ENCODE peak calls at places on chromosomes 1 and 21, in ten cellular contexts. V, F, R, B, S, A, E, K, J and M are unnamed samples.

GRCh38 chr1:43346636-43347035 is 9.0 kb downstream of the MPL start:
- DNase-seq in V (no peak), F (no peak), R (no peak), B (no peak), S (no peak), A (no peak), E (no peak), K (no peak), J (no peak), M (no peak)

GRCh38 chr1:155092641-155093040 is 14.0 kb downstream of the EFNA3 start:
- DNase-seq in V (no peak), F (no peak), R (no peak), B (no peak), S (no peak), A (no peak), E (no peak), K (no peak), J (no peak), M (no peak)

GRCh38 chr1:31299365-31299764 is 2.5 kb downstream of the ZCCHC17 start:
- DNase-seq in V (no peak), F (no peak), R (peak), B (no peak), S (peak), A (no peak), E (no peak), K (no peak), J (no peak), M (no peak)

GRCh38 chr1:99980928-99981327 is 11.1 kb downstream of the SLC35A3 start:
- DNase-seq in V (no peak), F (no peak), R (no peak), B (no peak), S (no peak), A (no peak), E (no peak), K (no peak), J (no peak), M (no peak)

GRCh38 chr1:181318022-181318857 is 165.1 kb upstream of the CACNA1E start:
- DNase-seq in V (no peak), F (no peak), R (no peak), B (no peak), S (no peak), A (no peak), E (no peak), K (no peak), J (no peak), M (no peak)

GRCh38 chr1:86756062-86756406 is 51.7 kb downstream of the SH3GLB1 start:
- DNase-seq in V (no peak), F (no peak), R (no peak), B (no peak), S (no peak), A (no peak), E (no peak), K (no peak), J (no peak), M (no peak)

GRCh38 chr1:35931424-35932157 is 686 bp downstream of the AGO3 start:
- DNase-seq in V (peak), F (peak), R (no peak), B (no peak), S (peak), A (no peak), E (no peak), K (peak), J (peak), M (no peak)

GRCh38 chr1:245840971-245841370 is 666.1 kb downstream of the SMYD3 start:
- DNase-seq in V (no peak), F (no peak), R (no peak), B (no peak), S (no peak), A (no peak), E (no peak), K (no peak), J (no peak), M (no peak)

GRCh38 chr21:45983981-45984551 is 2.5 kb downstream of the COL6A1 start:
- DNase-seq in V (no peak), F (no peak), R (no peak), B (no peak), S (peak), A (no peak), E (no peak), K (peak), J (no peak), M (no peak)

GRCh38 chr1:113388621-113389355 is 1.5 kb upstream of the MAGI3 start:
- DNase-seq in V (peak), F (peak), R (no peak), B (no peak), S (no peak), A (no peak), E (no peak), K (peak), J (peak), M (no peak)

GRCh38 chr21:33948096-33948950 is 32.7 kb upstream of the ATP5PO start:
- DNase-seq in V (peak), F (peak), R (peak), B (no peak), S (peak), A (peak), E (peak), K (peak), J (peak), M (no peak)

GRCh38 chr1:201896951-201897391 is 8.3 kb downstream of the SHISA4 start:
- DNase-seq in V (no peak), F (peak), R (peak), B (no peak), S (no peak), A (no peak), E (no peak), K (peak), J (no peak), M (no peak)

GRCh38 chr1:168709896-168710305 is 19.1 kb downstream of the DPT start:
- DNase-seq in V (no peak), F (peak), R (peak), B (peak), S (peak), A (peak), E (no peak), K (no peak), J (no peak), M (peak)

GRCh38 chr21:38181101-38181500 is 75.7 kb upstream of the KCNJ15 start:
- DNase-seq in V (no peak), F (no peak), R (peak), B (no peak), S (peak), A (peak), E (no peak), K (no peak), J (no peak), M (no peak)

GRCh38 chr1:98399219-98399618 is 262.3 kb upstream of the SNX7 start:
- DNase-seq in V (no peak), F (no peak), R (peak), B (no peak), S (no peak), A (no peak), E (no peak), K (no peak), J (no peak), M (no peak)

GRCh38 chr1:30657131-30658013 is 66.0 kb downstream of the MATN1 start:
- DNase-seq in V (no peak), F (no peak), R (no peak), B (no peak), S (no peak), A (no peak), E (no peak), K (no peak), J (no peak), M (no peak)

GRCh38 chr1:17826165-17826488 is 71.0 kb downstream of the ACTL8 start:
- DNase-seq in V (peak), F (peak), R (no peak), B (no peak), S (peak), A (no peak), E (peak), K (peak), J (peak), M (no peak)

GRCh38 chr1:165910764-165911421 is 83.5 kb downstream of the UCK2 start:
- DNase-seq in V (no peak), F (no peak), R (no peak), B (no peak), S (peak), A (no peak), E (no peak), K (peak), J (peak), M (no peak)

GRCh38 chr1:9284061-9284460 is 8.6 kb upstream of the SPSB1 start:
- DNase-seq in V (no peak), F (no peak), R (no peak), B (no peak), S (no peak), A (no peak), E (no peak), K (no peak), J (no peak), M (no peak)

GRCh38 chr1:155313266-155313665 is 4.6 kb downstream of the FDPS start:
- DNase-seq in V (no peak), F (no peak), R (no peak), B (no peak), S (no peak), A (no peak), E (no peak), K (no peak), J (no peak), M (no peak)

GRCh38 chr21:41692216-41692615 is 74.6 kb downstream of the RIPK4 start:
- DNase-seq in V (no peak), F (no peak), R (no peak), B (no peak), S (no peak), A (no peak), E (no peak), K (no peak), J (no peak), M (no peak)

GRCh38 chr1:101520302-101520701 is 283.5 kb downstream of the S1PR1 start:
- DNase-seq in V (peak), F (peak), R (peak), B (no peak), S (peak), A (peak), E (peak), K (no peak), J (no peak), M (no peak)

GRCh38 chr1:205978676-205979075 is 24.5 kb downstream of the RAB7B start:
- DNase-seq in V (no peak), F (no peak), R (no peak), B (no peak), S (no peak), A (no peak), E (no peak), K (no peak), J (no peak), M (no peak)

GRCh38 chr1:205980182-205980830 is 22.9 kb downstream of the RAB7B start:
- DNase-seq in V (no peak), F (no peak), R (no peak), B (no peak), S (no peak), A (no peak), E (no peak), K (no peak), J (no peak), M (no peak)

GRCh38 chr1:205979301-205979700 is 23.9 kb downstream of the RAB7B start:
- DNase-seq in V (no peak), F (no peak), R (no peak), B (no peak), S (no peak), A (no peak), E (no peak), K (no peak), J (no peak), M (no peak)

GRCh38 chr1:205983925-205984725 is 19.1 kb downstream of the RAB7B start:
- DNase-seq in V (peak), F (peak), R (peak), B (no peak), S (peak), A (no peak), E (peak), K (peak), J (peak), M (no peak)

DNA sequence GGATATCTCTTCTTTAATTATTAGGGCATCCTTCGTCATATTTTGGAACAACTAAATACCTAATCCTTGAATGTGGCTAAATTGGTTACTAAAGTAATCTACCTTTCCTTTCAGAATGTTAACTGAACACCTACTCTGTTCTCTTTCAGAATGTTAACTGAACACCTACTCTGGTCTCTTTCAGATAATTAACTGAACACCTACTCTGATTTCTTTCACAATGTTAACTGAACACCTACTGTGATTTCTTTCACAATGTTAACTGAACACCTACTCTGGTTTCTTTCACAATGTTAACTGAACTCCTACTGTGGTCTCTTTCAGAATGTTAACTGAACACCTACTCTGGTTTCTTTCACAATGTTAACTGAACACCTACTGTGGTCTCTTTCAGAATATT is 21.9 kb downstream of the RAB7B start:
- DNase-seq in V (no peak), F (no peak), R (no peak), B (no peak), S (no peak), A (no peak), E (no peak), K (no peak), J (no peak), M (no peak)
- H3K4me3 ChIP-seq in V (no peak), F (no peak), R (no peak), B (no peak), S (no peak), A (no peak), E (no peak), K (no peak), J (no peak), M (no peak)

GRCh38 chr1:236144033-236144432 is 1.7 kb downstream of the GPR137B start:
- DNase-seq in V (peak), F (no peak), R (no peak), B (no peak), S (no peak), A (no peak), E (no peak), K (no peak), J (no peak), M (no peak)
- H3K4me3 ChIP-seq in V (peak), F (no peak), R (peak), B (peak), S (peak), A (peak), E (no peak), K (peak), J (no peak), M (peak)

DNA sequence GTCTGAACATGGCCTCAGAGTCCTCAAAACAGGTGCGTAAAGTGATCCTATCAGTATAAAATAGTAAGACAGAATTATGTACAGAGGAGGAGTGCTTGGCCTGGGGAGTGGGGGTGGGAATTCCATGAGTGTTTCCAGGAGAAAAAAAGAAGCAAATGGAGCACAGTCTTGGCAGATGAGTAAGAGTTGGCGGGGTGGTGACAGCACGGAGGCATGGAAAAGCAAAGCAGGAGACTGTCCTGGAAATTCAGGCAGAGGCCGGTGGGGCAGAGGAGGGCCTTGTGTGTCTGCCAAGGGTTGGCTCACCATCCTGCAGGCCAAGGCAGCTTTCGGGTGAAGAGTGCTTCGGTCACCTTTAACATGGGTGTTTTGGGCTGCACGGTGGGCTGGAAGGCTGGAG is 63.4 kb downstream of the OPTC start:
- DNase-seq in V (no peak), F (no peak), R (peak), B (peak), S (peak), A (no peak), E (no peak), K (peak), J (peak), M (no peak)
- H3K4me3 ChIP-seq in V (no peak), F (no peak), R (peak), B (peak), S (no peak), A (no peak), E (no peak), K (no peak), J (no peak), M (no peak)

GRCh38 chr1:37477198-37477931 is 3.0 kb downstream of the ZC3H12A start:
- DNase-seq in V (no peak), F (peak), R (peak), B (no peak), S (no peak), A (no peak), E (no peak), K (no peak), J (peak), M (no peak)

GRCh38 chr1:37479255-37480124 is 5.1 kb downstream of the ZC3H12A start:
- DNase-seq in V (no peak), F (peak), R (peak), B (no peak), S (peak), A (peak), E (no peak), K (peak), J (peak), M (no peak)

GRCh38 chr1:37478890-37479254 is 4.5 kb downstream of the ZC3H12A start:
- DNase-seq in V (no peak), F (peak), R (peak), B (no peak), S (peak), A (no peak), E (no peak), K (no peak), J (no peak), M (no peak)

GRCh38 chr1:37477946-37478345 is 3.6 kb downstream of the ZC3H12A start:
- DNase-seq in V (no peak), F (peak), R (no peak), B (no peak), S (no peak), A (no peak), E (no peak), K (no peak), J (no peak), M (no peak)

GRCh38 chr1:37478451-37478871 is 4.1 kb downstream of the ZC3H12A start:
- DNase-seq in V (no peak), F (peak), R (peak), B (no peak), S (no peak), A (no peak), E (no peak), K (no peak), J (no peak), M (no peak)
- H3K4me3 ChIP-seq in V (no peak), F (peak), R (peak), B (peak), S (peak), A (peak), E (no peak), K (peak), J (no peak), M (no peak)

GRCh38 chr1:39954870-39955546 is at the start of gene MFSD2A:
- DNase-seq in V (peak), F (peak), R (peak), B (peak), S (peak), A (peak), E (peak), K (peak), J (peak), M (no peak)
- H3K4me3 ChIP-seq in V (peak), F (peak), R (peak), B (peak), S (peak), A (peak), E (peak), K (peak), J (no peak), M (peak)

DNA sequence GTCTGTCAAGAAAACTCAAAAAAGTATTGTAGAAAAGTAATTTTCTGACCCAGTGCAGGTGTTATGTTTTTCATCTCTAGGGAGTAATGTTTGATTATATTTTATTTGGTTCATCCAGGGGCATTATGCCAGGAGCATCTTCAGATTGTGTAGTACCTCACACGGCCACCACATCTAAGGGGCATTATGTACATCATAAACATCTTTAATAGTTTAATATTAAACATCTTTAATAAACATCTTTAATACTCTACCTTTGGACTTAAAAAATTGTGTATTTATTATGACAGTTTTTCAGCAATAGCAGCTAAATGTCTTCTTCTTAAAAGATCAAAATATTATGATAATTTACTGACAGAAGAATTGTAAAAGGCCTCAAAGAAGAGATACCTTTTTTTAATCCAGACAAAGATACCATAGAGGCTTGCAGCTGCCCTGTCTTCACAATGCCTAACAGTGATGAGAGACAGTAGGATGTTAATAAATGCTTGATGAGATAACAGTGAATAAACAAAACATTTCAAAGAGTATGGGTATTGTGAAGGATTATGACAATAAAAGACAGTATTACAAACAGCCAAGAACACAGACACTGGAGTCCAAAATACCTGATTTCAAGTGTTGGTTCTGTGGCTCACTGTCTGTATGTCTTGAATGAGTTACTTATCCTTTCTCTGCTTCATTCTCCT is 240.9 kb upstream of the ADGRL2 start:
- DNase-seq in V (no peak), F (peak), R (no peak), B (no peak), S (no peak), A (no peak), E (no peak), K (no peak), J (no peak), M (no peak)
- H3K4me3 ChIP-seq in V (no peak), F (no peak), R (no peak), B (no peak), S (no peak), A (no peak), E (no peak), K (no peak), J (no peak), M (no peak)

GRCh38 chr1:3610165-3610822 is 1.0 kb downstream of the MEGF6 start:
- DNase-seq in V (peak), F (no peak), R (no peak), B (no peak), S (no peak), A (no peak), E (no peak), K (no peak), J (no peak), M (peak)

GRCh38 chr1:3610823-3611169 is 512 bp downstream of the MEGF6 start:
- DNase-seq in V (no peak), F (no peak), R (no peak), B (no peak), S (no peak), A (no peak), E (no peak), K (no peak), J (no peak), M (no peak)

GRCh38 chr1:3611170-3612019 is at the start of gene MEGF6:
- DNase-seq in V (peak), F (peak), R (no peak), B (no peak), S (peak), A (no peak), E (no peak), K (peak), J (peak), M (peak)

GRCh38 chr1:3609769-3610157 is 1.5 kb downstream of the MEGF6 start:
- DNase-seq in V (no peak), F (no peak), R (no peak), B (no peak), S (no peak), A (no peak), E (no peak), K (no peak), J (no peak), M (no peak)

DNA sequence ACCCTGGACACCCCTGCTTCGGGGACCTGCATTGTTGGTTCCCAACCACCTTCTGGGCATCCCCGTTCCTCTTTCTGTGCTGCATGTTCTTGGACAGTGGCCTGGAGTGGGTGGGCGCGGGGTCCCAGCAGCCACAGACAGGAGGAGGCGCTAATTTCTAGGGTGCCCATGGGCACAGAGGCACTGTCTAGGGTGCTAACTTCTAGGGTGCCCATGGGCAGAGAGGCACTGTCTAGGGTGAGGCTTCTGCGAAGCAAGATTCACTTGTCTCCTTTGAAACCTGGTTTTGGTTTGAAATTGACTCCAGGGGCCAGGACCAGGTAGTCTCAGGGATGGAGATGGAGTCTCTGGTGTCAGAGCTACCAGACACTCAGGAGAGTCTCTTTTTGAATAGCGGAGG is 815 bp upstream of the MEGF6 start:
- DNase-seq in V (no peak), F (no peak), R (no peak), B (no peak), S (no peak), A (no peak), E (no peak), K (no peak), J (no peak), M (no peak)
- H3K4me3 ChIP-seq in V (peak), F (peak), R (no peak), B (no peak), S (peak), A (peak), E (no peak), K (no peak), J (no peak), M (peak)

GRCh38 chr1:225750420-225750819 is 27.2 kb upstream of the SRP9 start:
- DNase-seq in V (no peak), F (no peak), R (no peak), B (no peak), S (no peak), A (no peak), E (no peak), K (no peak), J (no peak), M (no peak)

GRCh38 chr1:225749706-225750105 is 27.9 kb upstream of the SRP9 start:
- DNase-seq in V (no peak), F (no peak), R (no peak), B (no peak), S (peak), A (no peak), E (no peak), K (no peak), J (no peak), M (no peak)

GRCh38 chr1:225754940-225755635 is 22.5 kb upstream of the SRP9 start:
- DNase-seq in V (no peak), F (no peak), R (peak), B (no peak), S (peak), A (peak), E (no peak), K (peak), J (peak), M (no peak)

GRCh38 chr1:225750865-225751824 is 26.5 kb upstream of the SRP9 start:
- DNase-seq in V (no peak), F (no peak), R (no peak), B (no peak), S (no peak), A (no peak), E (no peak), K (no peak), J (no peak), M (no peak)

GRCh38 chr1:225752245-225752644 is 25.4 kb upstream of the SRP9 start:
- DNase-seq in V (no peak), F (no peak), R (no peak), B (no peak), S (no peak), A (no peak), E (no peak), K (no peak), J (no peak), M (no peak)
- H3K4me3 ChIP-seq in V (no peak), F (no peak), R (no peak), B (no peak), S (no peak), A (no peak), E (no peak), K (no peak), J (no peak), M (no peak)